ENCODE peak calls at places on chromosomes 12 and 14, in four cellular contexts. Z, J, U and G are unnamed samples.

GRCh38 chr14:55043528-55043927 is 7.9 kb upstream of the MAPK1IP1L start:
- DNase-seq in U (no peak), Z (no peak), J (no peak), G (no peak)

GRCh38 chr12:51994959-51995358 is 11.8 kb upstream of the TAMALIN start:
- DNase-seq in J (no peak), U (no peak), Z (no peak), G (no peak)

GRCh38 chr12:75751769-75752471 is 240.5 kb upstream of the KRR1 start:
- DNase-seq in U (no peak), J (no peak), Z (no peak), G (no peak)

GRCh38 chr12:106583578-106584103 is 837 bp downstream of the RFX4 start:
- DNase-seq in Z (no peak), U (no peak), J (no peak), G (peak)

GRCh38 chr12:119843100-119843499 is 34.0 kb downstream of the CIT start:
- DNase-seq in U (no peak), Z (no peak), J (no peak), G (no peak)

GRCh38 chr14:29144598-29144997 is 378.0 kb downstream of the FOXG1 start:
- DNase-seq in U (no peak), Z (no peak), J (no peak), G (no peak)

GRCh38 chr12:104788848-104789271 is 169.2 kb downstream of the SLC41A2 start:
- DNase-seq in J (peak), Z (no peak), U (no peak), G (no peak)

GRCh38 chr14:38238332-38238731 is 17.6 kb downstream of the CLEC14A start:
- DNase-seq in U (no peak), J (no peak), Z (no peak), G (no peak)

GRCh38 chr14:69342928-69343525 is 55.1 kb downstream of the ERH start:
- DNase-seq in J (no peak), Z (no peak), U (no peak), G (no peak)

GRCh38 chr12:76057316-76057715 is 25.7 kb upstream of the PHLDA1 start:
- DNase-seq in J (no peak), U (no peak), Z (no peak), G (no peak)

GRCh38 chr12:21894792-21895392 is 46.3 kb downstream of the ABCC9 start:
- DNase-seq in U (no peak), Z (no peak), J (no peak), G (no peak)

GRCh38 chr14:49489341-49489740 is 96.8 kb downstream of the RPS29 start:
- DNase-seq in U (no peak), J (no peak), Z (no peak), G (no peak)

GRCh38 chr14:69657961-69658360 is 46.6 kb downstream of the SUSD6 start:
- DNase-seq in U (no peak), J (no peak), Z (no peak), G (no peak)

GRCh38 chr14:33404964-33405574 is 466.4 kb downstream of the NPAS3 start:
- DNase-seq in J (no peak), Z (no peak), U (no peak), G (no peak)

GRCh38 chr12:105198961-105199360 is 37.0 kb downstream of the APPL2 start:
- DNase-seq in U (no peak), Z (no peak), J (no peak), G (no peak)

GRCh38 chr12:93078577-93078976 is 149.5 kb upstream of the EEA1 start:
- DNase-seq in U (no peak), Z (no peak), J (no peak), G (no peak)

GRCh38 chr14:50288146-50288545 is 23.9 kb downstream of the L2HGDH start:
- DNase-seq in U (no peak), Z (no peak), J (no peak), G (no peak)

GRCh38 chr12:51401900-51402299 is 10.7 kb upstream of the GALNT6 start:
- DNase-seq in J (no peak), U (no peak), Z (no peak), G (no peak)

GRCh38 chr14:78071016-78071549 is 99.1 kb upstream of the NRXN3 start:
- DNase-seq in J (no peak), U (no peak), Z (no peak), G (no peak)

GRCh38 chr14:103696027-103696402 is 19.2 kb downstream of the XRCC3 start:
- DNase-seq in Z (no peak), J (no peak), U (no peak), G (no peak)

GRCh38 chr12:24902521-24903304 is 46.2 kb downstream of the BCAT1 start:
- DNase-seq in Z (no peak), U (no peak), J (no peak), G (peak)

GRCh38 chr14:67837011-67837624 is 17.5 kb downstream of the RAD51B start:
- DNase-seq in J (peak), U (peak), Z (peak), G (no peak)

GRCh38 chr14:51563560-51563959 is 88.2 kb upstream of the FRMD6 start:
- DNase-seq in Z (no peak), U (no peak), J (no peak), G (no peak)

GRCh38 chr14:51564986-51565604 is 86.6 kb upstream of the FRMD6 start:
- DNase-seq in J (no peak), Z (no peak), U (no peak), G (no peak)

GRCh38 chr14:51561141-51561540 is 90.6 kb upstream of the FRMD6 start:
- DNase-seq in U (no peak), Z (no peak), J (no peak), G (no peak)

GRCh38 chr14:51564460-51564859 is 87.2 kb upstream of the FRMD6 start:
- DNase-seq in J (no peak), U (no peak), Z (no peak), G (no peak)

GRCh38 chr14:51562816-51563215 is 88.9 kb upstream of the FRMD6 start:
- DNase-seq in Z (no peak), J (no peak), U (no peak), G (no peak)
- TF ChIP-seq SPI1 in Z (no peak), J (no peak), U (no peak), G (no peak)

DNA sequence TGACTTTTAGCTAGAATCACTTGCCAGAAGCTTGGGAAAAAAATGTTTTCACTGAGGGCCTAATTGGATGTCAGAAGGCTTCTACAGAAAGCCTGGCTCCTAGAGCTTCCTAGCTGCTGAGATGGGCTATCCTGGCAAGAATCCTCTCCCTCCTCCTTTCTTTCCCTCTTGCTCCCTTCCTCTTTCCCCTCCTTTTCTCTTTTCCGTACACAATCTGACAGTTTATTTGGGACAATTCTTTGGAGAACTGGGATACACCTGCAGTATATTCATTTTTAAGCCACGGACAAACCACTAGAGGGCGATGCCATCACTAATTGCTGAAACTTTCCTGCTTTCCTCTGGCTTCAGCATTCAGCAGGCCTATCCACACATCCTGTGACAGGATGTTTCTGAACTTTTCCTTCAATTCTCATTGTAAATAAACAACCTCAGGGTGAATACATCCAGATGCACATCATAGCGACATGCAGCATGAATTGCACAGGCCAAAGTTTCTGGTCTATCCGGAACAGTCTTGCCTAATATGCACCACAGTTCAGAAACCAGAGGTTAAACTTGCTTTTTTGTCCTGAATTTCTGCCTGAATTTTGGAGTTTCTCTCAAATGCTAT is 142.9 kb downstream of the PAWR start:
- DNase-seq in Z (peak), J (no peak), U (peak), G (no peak)
- TF ChIP-seq SPI1 in Z (no peak), J (no peak), U (no peak), G (no peak)

DNA sequence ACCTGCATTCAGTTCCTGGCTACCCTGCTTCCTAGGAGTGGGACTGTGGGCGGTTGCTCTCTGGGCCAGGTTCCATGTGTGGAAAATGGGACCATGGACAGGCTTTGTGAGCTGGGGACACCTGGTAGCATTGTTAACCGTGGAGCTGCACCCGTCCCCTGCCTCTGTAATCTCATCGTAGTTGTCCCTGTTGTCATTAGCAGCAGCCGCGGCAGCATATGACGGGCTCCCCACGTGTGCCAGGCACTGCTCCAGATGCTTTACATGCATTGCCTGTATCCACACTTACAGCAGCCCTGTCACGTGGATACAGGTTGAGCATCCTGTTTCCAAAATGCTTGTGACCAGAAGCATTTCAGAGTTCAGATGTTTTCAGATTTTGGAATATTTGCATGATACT is 54.4 kb downstream of the ELK3 start:
- DNase-seq in Z (no peak), J (no peak), U (no peak), G (no peak)
- TF ChIP-seq SPI1 in Z (no peak), J (no peak), U (no peak), G (no peak)

GRCh38 chr12:131959137-131959536 is 9.4 kb downstream of the EP400 start:
- DNase-seq in U (peak), Z (no peak), J (no peak), G (no peak)
- TF ChIP-seq SPI1 in U (no peak), Z (no peak), J (no peak), G (no peak)